ENCODE peak calls at places on chromosome 9, in four cellular contexts. V is amniotic stem cell; L is stimulated activated CD4-positive, alpha-beta T cell treated with anti-CD3 and anti-CD28 coated beads, Interleukin-15, amount 100 ng/mL, for 24 hours; O is dorsolateral prefrontal cortex. D is an unnamed sample.

GRCh38 chr9:18208166-18209059 is 265.5 kb upstream of the ADAMTSL1 start:
- DNase-seq in V (no peak), L (no peak), O (no peak), D (no peak)

GRCh38 chr9:135416771-135417290 is 62.8 kb upstream of the PPP1R26 start:
- DNase-seq in V (no peak), L (no peak), O (no peak), D (no peak)

GRCh38 chr9:114994716-114995115 is 64.3 kb upstream of the TNFSF8 start:
- DNase-seq in V (no peak), L (no peak), O (no peak), D (no peak)

GRCh38 chr9:115400801-115401200 is 282.8 kb upstream of the TNC start:
- DNase-seq in V (no peak), L (no peak), O (no peak), D (no peak)

GRCh38 chr9:86695904-86696424 is 251.3 kb downstream of the GAS1 start:
- DNase-seq in V (no peak), L (no peak), O (no peak), D (no peak)

GRCh38 chr9:94915476-94916450 is 189.3 kb downstream of the AOPEP start:
- DNase-seq in V (no peak), L (no peak), O (no peak), D (no peak)

GRCh38 chr9:97963232-97963631 is 19.9 kb upstream of the ANP32B start:
- DNase-seq in V (no peak), L (no peak), O (no peak), D (no peak)

GRCh38 chr9:84823426-84824271 is 154.1 kb downstream of the NTRK2 start:
- DNase-seq in V (no peak), L (no peak), O (no peak), D (no peak)

GRCh38 chr9:114098660-114099522 is at the start of gene KIF12:
- DNase-seq in V (no peak), L (peak), O (no peak), D (peak)

GRCh38 chr9:138037140-138037539 is 159.6 kb downstream of the CACNA1B start:
- DNase-seq in V (no peak), L (no peak), O (no peak), D (no peak)

GRCh38 chr9:136019681-136020060 is 58.5 kb upstream of the UBAC1 start:
- DNase-seq in V (no peak), L (no peak), O (no peak), D (no peak)

D was measured in activated naive CD8-positive, alpha-beta T cell treated with anti-CD3 and anti-CD28 coated beads for 36 hours.